ENCODE peak calls at places on chromosome 4, in five cellular contexts. G is nephron progenitor cell, T is mesothelial cell of epicardium, U is AG09319, N is tibial nerve. F is an unnamed sample.

GRCh38 chr4:98638661-98639060 is 19.8 kb downstream of the TSPAN5 start:
- DNase-seq in G (no peak), T (no peak), U (no peak), N (no peak), F (no peak)

GRCh38 chr4:109294006-109294405 is 8.5 kb downstream of the COL25A1 start:
- DNase-seq in G (peak), T (no peak), U (no peak), N (no peak), F (no peak)

GRCh38 chr4:61273237-61273636 is 73.1 kb downstream of the ADGRL3 start:
- DNase-seq in G (no peak), T (no peak), U (no peak), N (peak), F (no peak)

GRCh38 chr4:85477538-85477937 is 2.6 kb downstream of the ARHGAP24 start:
- DNase-seq in G (no peak), T (no peak), U (no peak), N (no peak), F (no peak)

GRCh38 chr4:13527192-13527982 is 16.9 kb downstream of the NKX3-2 start:
- DNase-seq in G (no peak), T (peak), U (no peak), N (no peak), F (no peak)

GRCh38 chr4:3201718-3202702 is 46.9 kb upstream of the MSANTD1 start:
- DNase-seq in G (no peak), T (no peak), U (no peak), N (no peak), F (peak)

GRCh38 chr4:3807861-3808521 is 41.8 kb downstream of the ADRA2C start:
- DNase-seq in G (no peak), T (no peak), U (no peak), N (no peak), F (no peak)

GRCh38 chr4:94457692-94458106 is 6.0 kb downstream of the PDLIM5 start:
- DNase-seq in G (peak), T (no peak), U (no peak), N (no peak), F (peak)

GRCh38 chr4:60865238-60865637 is 334.9 kb upstream of the ADGRL3 start:
- DNase-seq in G (no peak), T (no peak), U (no peak), N (no peak), F (no peak)

GRCh38 chr4:98260047-98260578 is 1.1 kb upstream of the RAP1GDS1 start:
- DNase-seq in G (peak), T (peak), U (no peak), N (peak), F (no peak)

GRCh38 chr4:11805837-11806236 is 377.1 kb upstream of the HS3ST1 start:
- DNase-seq in G (no peak), T (no peak), U (no peak), N (no peak), F (peak)

GRCh38 chr4:149801416-149801815 is 14.2 kb downstream of the IQCM start:
- DNase-seq in G (no peak), T (no peak), U (peak), N (no peak), F (no peak)

GRCh38 chr4:53889335-53890084 is 174.9 kb downstream of the CHIC2 start:
- DNase-seq in G (no peak), T (no peak), U (no peak), N (no peak), F (no peak)

GRCh38 chr4:147518086-147518485 is 37.2 kb downstream of the EDNRA start:
- DNase-seq in G (no peak), T (no peak), U (no peak), N (no peak), F (no peak)

DNA sequence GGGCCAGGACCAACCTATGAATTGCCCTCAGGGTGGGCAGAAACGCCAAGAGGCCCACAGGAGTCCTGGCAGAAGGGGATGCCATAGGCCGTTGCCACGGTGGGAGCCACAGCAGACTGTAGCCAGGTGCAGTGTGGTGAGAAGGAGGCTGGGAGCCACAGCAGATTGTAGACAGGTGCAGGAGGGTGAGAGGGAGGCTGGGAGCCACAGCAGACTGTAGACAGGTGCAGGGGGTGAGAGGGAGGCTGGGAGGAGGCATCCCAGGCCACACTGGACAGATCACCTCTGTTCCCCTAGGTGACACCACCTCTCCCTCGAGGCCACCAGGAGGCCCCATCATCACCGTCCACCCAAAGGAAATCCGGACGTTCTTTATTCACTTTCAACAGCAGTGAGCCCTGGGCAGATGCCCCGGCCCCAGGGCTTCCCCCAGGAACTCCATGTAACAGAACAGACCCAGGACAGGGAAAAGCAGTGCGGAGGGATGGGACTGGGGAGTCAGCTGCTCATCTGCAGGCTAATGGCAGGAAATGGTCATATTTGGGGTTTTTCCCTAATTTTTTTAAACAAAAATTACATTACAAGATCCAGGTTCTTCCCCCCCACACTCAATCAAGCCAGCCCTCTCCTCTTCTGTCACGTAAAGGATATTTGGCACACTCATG is 19.5 kb upstream of the MRFAP1 start:
- DNase-seq in G (no peak), T (no peak), U (no peak), N (no peak), F (no peak)
- TF ChIP-seq CTCF in G (no peak), T (no peak), U (no peak), N (no peak), F (no peak)

DNA sequence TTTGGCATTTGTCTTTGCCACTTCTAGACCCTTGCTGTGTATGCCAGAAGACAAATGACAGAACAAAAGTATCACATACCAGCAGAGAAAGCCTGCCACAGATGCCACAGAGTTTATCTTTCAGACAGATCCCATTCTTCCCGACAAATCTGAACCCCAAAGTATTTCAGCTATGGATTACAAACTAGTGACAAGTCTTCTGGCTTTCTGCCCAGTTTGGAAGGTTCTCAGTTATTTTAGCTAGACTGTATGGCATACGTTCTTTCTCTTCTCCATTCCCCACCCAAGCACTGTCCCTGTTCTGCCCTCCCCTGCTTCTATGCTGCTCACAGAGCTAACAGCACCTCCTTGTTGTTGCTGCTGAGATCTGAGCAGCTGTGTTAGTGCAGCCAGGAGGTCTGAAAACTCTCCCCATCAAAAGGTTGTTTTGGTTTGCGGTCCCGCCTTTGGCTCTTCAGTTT is 236.7 kb downstream of the FRAS1 start:
- DNase-seq in G (no peak), T (no peak), U (no peak), N (no peak), F (peak)
- TF ChIP-seq CTCF in G (no peak), T (no peak), U (peak), N (no peak), F (peak)

GRCh38 chr4:16916719-16917337 is 18.4 kb upstream of the LDB2 start:
- DNase-seq in G (peak), T (peak), U (no peak), N (peak), F (no peak)
- TF ChIP-seq CTCF in G (peak), T (peak), U (peak), N (peak), F (peak)

GRCh38 chr4:15779336-15779735 is 1.2 kb downstream of the CD38 start:
- DNase-seq in G (peak), T (no peak), U (no peak), N (peak), F (no peak)
- TF ChIP-seq CTCF in G (no peak), T (no peak), U (peak), N (no peak), F (peak)